ENCODE peak calls at places on chromosomes 12 and 14, in ten cellular contexts. B, M, S, X, C, Q, P, I, D and W are unnamed samples. For H3K9me3, the result is how much of the 10 kb centered on the place peaks cover.

GRCh38 chr14:21520718-21521117 is 5.4 kb downstream of the SALL2 start:
- DNase-seq in C (no peak), I (no peak), D (no peak), Q (no peak), S (no peak), X (no peak), B (no peak), M (no peak), P (no peak), W (no peak)

GRCh38 chr12:11577658-11578260 is 71.7 kb upstream of the ETV6 start:
- DNase-seq in S (no peak), P (no peak), Q (no peak), M (no peak), C (peak), I (no peak), D (no peak), X (no peak), B (no peak), W (no peak)

GRCh38 chr12:108323581-108323980 is 15.5 kb downstream of the CMKLR1 start:
- DNase-seq in B (no peak), D (no peak), I (no peak), C (no peak), M (no peak), P (no peak), S (no peak), X (no peak), Q (no peak), W (no peak)

GRCh38 chr14:55747186-55747585 is 167.2 kb downstream of the KTN1 start:
- DNase-seq in C (no peak), X (no peak), Q (no peak), D (no peak), P (no peak), S (no peak), I (no peak), B (no peak), M (no peak), W (no peak)

GRCh38 chr12:53096089-53096741 is 1.3 kb upstream of the IGFBP6 start:
- DNase-seq in P (no peak), Q (peak), C (peak), X (no peak), S (peak), D (peak), M (peak), B (no peak), I (no peak), W (peak)

GRCh38 chr14:65170768-65171251 is 68.5 kb upstream of the MAX start:
- DNase-seq in Q (no peak), I (no peak), M (no peak), D (peak), B (no peak), S (peak), X (no peak), P (no peak), C (peak), W (peak)

GRCh38 chr12:21577516-21577915 is 27.1 kb downstream of the GYS2 start:
- DNase-seq in M (no peak), I (no peak), X (no peak), S (no peak), C (no peak), Q (no peak), D (no peak), B (no peak), P (no peak), W (no peak)

GRCh38 chr12:96210376-96211055 is 16.3 kb downstream of the ELK3 start:
- DNase-seq in I (no peak), Q (no peak), S (no peak), D (no peak), P (no peak), B (no peak), C (no peak), X (no peak), M (no peak), W (no peak)

GRCh38 chr12:120013659-120014380 is 24.8 kb downstream of the BICDL1 start:
- DNase-seq in M (no peak), C (peak), Q (no peak), S (no peak), B (no peak), X (no peak), P (peak), I (no peak), D (no peak), W (no peak)

GRCh38 chr12:58961166-58961565 is 40.9 kb upstream of the LRIG3 start:
- DNase-seq in D (no peak), B (no peak), S (peak), X (no peak), I (no peak), Q (no peak), C (no peak), P (no peak), M (no peak), W (no peak)

GRCh38 chr14:27228053-27228452 is 630.2 kb upstream of the NOVA1 start:
- DNase-seq in B (no peak), X (no peak), I (no peak), Q (no peak), M (no peak), C (peak), D (no peak), P (no peak), S (no peak), W (no peak)

GRCh38 chr12:128069359-128069997 is 197.5 kb upstream of the TMEM132C start:
- DNase-seq in C (peak), I (no peak), X (no peak), D (peak), M (no peak), Q (no peak), P (peak), S (peak), B (no peak), W (peak)

GRCh38 chr14:67493092-67493717 is 4.7 kb upstream of the TMEM229B start:
- DNase-seq in B (no peak), Q (no peak), C (no peak), M (no peak), S (no peak), X (no peak), P (no peak), D (no peak), I (no peak), W (no peak)

GRCh38 chr12:124919646-124920352 is 5.3 kb upstream of the UBC start:
- DNase-seq in C (peak), X (no peak), D (no peak), M (no peak), S (peak), P (no peak), I (no peak), B (no peak), Q (no peak), W (no peak)

GRCh38 chr14:73721101-73721821 is 7.1 kb upstream of the PNMA1 start:
- DNase-seq in Q (no peak), B (no peak), M (no peak), I (no peak), S (peak), P (no peak), X (no peak), D (no peak), C (peak), W (no peak)

GRCh38 chr12:96078281-96078761 is 42.9 kb upstream of the LTA4H start:
- DNase-seq in I (no peak), X (no peak), P (no peak), S (no peak), Q (peak), B (no peak), D (peak), M (peak), C (no peak), W (peak)

GRCh38 chr12:132330549-132330881 is 1.1 kb upstream of the GALNT9 start:
- DNase-seq in X (no peak), D (no peak), M (no peak), P (no peak), C (no peak), Q (no peak), B (no peak), S (no peak), I (no peak), W (no peak)
- H3K9me3 ChIP-seq in X (under half), D (under half), M (under half), P (under half), C (under half), Q (under half), B (under half), S (under half), I (under half), W (under half)

GRCh38 chr12:31629756-31630732 is 29.4 kb upstream of the ETFBKMT start:
- DNase-seq in I (no peak), B (no peak), D (peak), Q (no peak), X (no peak), M (peak), S (no peak), P (no peak), C (no peak), W (peak)
- H3K27ac ChIP-seq in I (no peak), B (no peak), D (peak), Q (no peak), X (no peak), M (peak), S (no peak), P (no peak), C (no peak), W (peak)

GRCh38 chr12:56590237-56590830 is 39.8 kb downstream of the BAZ2A start:
- DNase-seq in Q (no peak), C (peak), B (no peak), X (no peak), D (peak), S (peak), P (no peak), M (no peak), I (no peak), W (no peak)
- TF ChIP-seq CTCF in Q (no peak), C (peak), B (peak), X (peak), D (peak), S (peak), P (peak), M (peak), I (no peak), W (peak)

DNA sequence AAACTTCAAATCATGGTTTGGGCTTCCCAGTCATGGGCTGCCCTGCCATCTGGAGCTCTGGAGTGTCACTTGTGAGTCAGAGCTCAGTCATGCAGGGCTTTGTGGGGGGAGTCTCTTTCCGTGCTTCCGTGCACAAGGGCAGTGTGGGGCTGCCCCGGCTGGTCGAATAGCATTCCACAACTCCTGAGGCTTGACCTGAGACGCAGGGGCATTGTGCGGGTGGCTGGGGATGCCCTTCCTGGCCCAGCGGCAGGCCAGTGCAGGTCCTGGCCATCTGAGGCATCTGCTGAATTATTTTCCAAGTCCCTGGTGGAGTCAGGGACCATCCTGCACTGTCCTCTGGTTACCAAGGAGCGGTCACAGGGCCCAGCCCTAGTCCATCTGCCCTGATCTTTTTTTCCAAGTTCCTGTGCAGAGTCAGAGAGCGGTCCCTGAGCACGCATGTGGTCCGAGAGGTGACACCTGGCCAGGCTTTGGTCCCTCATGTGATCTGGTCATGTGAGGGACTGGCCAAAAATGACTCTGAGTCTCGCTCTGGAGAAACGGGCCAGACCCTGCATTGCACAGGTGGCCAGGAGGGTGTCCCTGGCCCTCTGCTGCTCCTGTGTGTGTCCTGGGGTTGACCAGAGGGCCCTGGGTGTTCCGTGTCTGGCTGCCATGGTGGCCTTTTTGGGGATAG is 167.0 kb upstream of the ALG10B start:
- DNase-seq in M (no peak), S (no peak), I (peak), X (peak), C (peak), Q (no peak), D (no peak), B (no peak), P (peak), W (no peak)
- H3K9me3 ChIP-seq in M (under half), S (under half), I (under half), X (under half), C (under half), Q (under half), D (under half), B (under half), P (under half), W (under half)

DNA sequence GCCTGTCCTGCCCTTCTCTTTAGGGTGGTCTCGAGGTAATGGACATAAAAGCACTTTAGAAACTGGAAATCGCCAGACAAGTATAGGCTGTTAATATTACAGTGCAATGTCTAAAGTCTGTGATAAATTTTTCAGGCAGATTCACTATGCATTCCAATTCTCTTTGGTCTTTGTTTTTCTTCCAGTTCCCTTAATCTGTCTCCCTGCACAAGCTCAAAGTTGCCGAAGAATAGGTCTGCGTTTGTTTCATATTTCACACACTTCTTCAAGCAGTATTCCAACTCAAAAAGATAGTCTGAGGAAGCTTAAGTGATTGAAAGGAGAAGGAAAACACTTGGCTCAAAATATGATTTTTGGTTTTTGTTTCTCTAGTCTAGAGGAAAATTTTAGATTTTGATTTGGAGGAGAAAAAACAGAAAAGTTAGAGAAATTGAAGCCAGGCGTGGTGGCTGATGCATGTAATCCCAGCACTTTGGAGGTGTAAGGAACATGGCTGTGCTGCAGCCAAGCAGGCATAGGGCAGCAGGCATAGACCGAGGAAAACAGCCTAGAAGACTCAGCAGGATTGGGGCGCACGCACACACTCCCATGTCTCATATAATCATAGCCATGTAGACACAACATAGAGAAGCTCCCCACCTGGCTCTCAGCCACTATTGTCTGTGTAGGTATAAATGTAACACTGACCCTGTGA is 96.1 kb upstream of the TMPO start:
- DNase-seq in Q (no peak), P (no peak), M (no peak), I (peak), X (no peak), D (peak), S (no peak), C (no peak), B (no peak), W (no peak)
- H3K27ac ChIP-seq in Q (peak), P (peak), M (no peak), I (peak), X (peak), D (no peak), S (no peak), C (no peak), B (peak), W (no peak)